ENCODE peak calls at places on chromosome 15, in seven cellular contexts. A is IMR-90, Z is A673, D is ovary, X is body of pancreas, V is AG04450, Q is lower lobe of right lung. P is an unnamed sample.

GRCh38 chr15:61033938-61034792 is 194.9 kb downstream of the RORA start:
- DNase-seq in D (no peak), Z (no peak), X (no peak), A (peak; percentile 7), V (no peak), Q (no peak), P (no peak)

GRCh38 chr15:73265536-73266153 is 103.1 kb downstream of the HCN4 start:
- DNase-seq in A (peak; percentile 43), D (peak; percentile 41), V (peak; percentile 6), Q (no peak), Z (peak; percentile 76), X (peak; percentile 45), P (peak; percentile 23)

GRCh38 chr15:62450061-62450460 is 285.0 kb upstream of the C2CD4B start:
- DNase-seq in A (no peak), X (no peak), Z (no peak), Q (no peak), D (no peak), V (no peak), P (no peak)

GRCh38 chr15:68106656-68107055 is 52.5 kb downstream of the PIAS1 start:
- DNase-seq in V (no peak), X (no peak), Z (peak; percentile 25), A (peak; percentile 56), D (no peak), Q (no peak), P (no peak)

GRCh38 chr15:69000091-69000490 is 14.4 kb upstream of the NOX5 start:
- DNase-seq in X (no peak), Q (no peak), V (no peak), A (no peak), D (no peak), Z (no peak), P (no peak)

GRCh38 chr15:95872366-95872771 is 458.1 kb upstream of the NR2F2 start:
- DNase-seq in V (peak; percentile 33), X (no peak), D (no peak), Z (no peak), Q (no peak), A (peak; percentile 82), P (no peak)

GRCh38 chr15:39588531-39589192 is 7.8 kb downstream of the THBS1 start:
- DNase-seq in A (peak; percentile 44), X (no peak), Z (no peak), Q (no peak), D (no peak), V (no peak), P (no peak)

GRCh38 chr15:38176696-38177095 is 75.9 kb upstream of the SPRED1 start:
- DNase-seq in D (no peak), Z (no peak), Q (no peak), A (no peak), X (no peak), V (no peak), P (no peak)

GRCh38 chr15:68619303-68619698 is 40.5 kb downstream of the CORO2B start:
- DNase-seq in X (no peak), V (no peak), Z (no peak), Q (no peak), A (no peak), D (no peak), P (no peak)

GRCh38 chr15:60706145-60706544 is 227.2 kb upstream of the ICE2 start:
- DNase-seq in D (no peak), V (no peak), Z (no peak), X (no peak), A (no peak), Q (no peak), P (no peak)

GRCh38 chr15:57896114-57896513 is 169.4 kb downstream of the ALDH1A2 start:
- DNase-seq in A (no peak), Z (no peak), V (no peak), Q (no peak), X (no peak), D (no peak), P (no peak)

DNA sequence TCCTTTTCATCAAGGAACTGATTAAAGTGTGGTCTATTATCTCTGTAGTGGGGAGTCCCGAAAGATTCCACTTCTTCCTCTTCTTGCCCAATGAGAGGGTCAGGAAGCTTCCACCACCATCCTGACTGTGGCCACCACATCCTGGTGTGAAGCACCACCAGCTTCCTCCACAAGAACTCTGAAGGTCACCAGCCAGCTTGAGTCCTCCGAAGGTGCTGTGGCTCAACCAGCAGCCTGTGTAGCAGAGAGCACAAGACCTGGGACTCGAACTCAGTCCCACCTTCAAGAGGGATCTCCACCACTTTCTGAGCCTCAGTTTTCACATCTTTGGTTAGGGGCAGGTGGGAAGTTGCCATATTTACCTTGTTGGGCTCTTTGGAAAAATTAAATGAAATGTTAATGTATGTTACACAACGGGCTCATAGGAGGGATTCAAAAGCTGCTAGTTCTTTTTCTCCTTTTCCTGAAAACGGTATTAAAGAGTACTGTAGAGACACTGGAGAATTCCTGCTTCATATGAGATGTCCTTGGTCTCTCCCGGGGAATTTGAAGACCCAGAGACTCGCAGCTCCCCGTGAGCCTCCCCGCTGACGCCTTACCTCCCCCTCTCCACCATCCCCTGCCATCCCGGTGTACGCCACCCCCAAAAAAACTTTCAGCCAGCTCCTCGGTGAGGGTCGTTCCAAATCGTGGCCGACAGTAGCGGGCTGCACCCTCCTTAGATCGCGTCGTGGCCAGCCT is 816 bp upstream of the ACAN start:
- DNase-seq in Q (no peak), X (no peak), V (no peak), D (no peak), Z (no peak), A (no peak), P (no peak)
- H3K27me3 ChIP-seq in Q (peaks cover 71% of the 10 kb centered on the region), X (no peaks in the 10 kb centered on the region), V (peaks cover 47% of the 10 kb centered on the region), D (no peaks in the 10 kb centered on the region), Z (peaks cover 96% of the 10 kb centered on the region), A (peaks cover 44% of the 10 kb centered on the region), P (peaks cover 65% of the 10 kb centered on the region)

GRCh38 chr15:74928771-74929198 is 9.1 kb downstream of the COX5A start:
- DNase-seq in X (no peak), D (no peak), A (no peak), V (no peak), Z (no peak), Q (no peak), P (no peak)
- H3K27ac ChIP-seq in X (no peak overlapping the region), D (no peak overlapping the region), A (no peak overlapping the region), V (no peak overlapping the region), Z (no peak overlapping the region), Q (no peak overlapping the region), P (no peak overlapping the region)

GRCh38 chr15:74957301-74958035 is 896 bp upstream of the RPP25 start:
- DNase-seq in Q (peak; percentile 78), D (no peak), V (no peak), Z (peak; percentile 63), X (no peak), A (no peak), P (peak; percentile 35)
- H3K27me3 ChIP-seq in Q (no peaks in the 10 kb centered on the region), D (no peaks in the 10 kb centered on the region), V (peaks cover 47% of the 10 kb centered on the region), Z (no peaks in the 10 kb centered on the region), X (no peaks in the 10 kb centered on the region), A (peaks cover 44% of the 10 kb centered on the region), P (peaks cover 5% of the 10 kb centered on the region)

GRCh38 chr15:46450810-46451182 is 816.0 kb downstream of the SQOR start:
- DNase-seq in Q (no peak), A (no peak), D (no peak), Z (no peak), X (no peak), V (no peak), P (no peak)

GRCh38 chr15:46461416-46461815 is 826.6 kb downstream of the SQOR start:
- DNase-seq in X (no peak), Z (peak; percentile 28), Q (no peak), V (no peak), D (no peak), A (no peak), P (no peak)

GRCh38 chr15:46452297-46452820 is 817.5 kb downstream of the SQOR start:
- DNase-seq in Q (no peak), D (no peak), V (no peak), A (no peak), Z (no peak), X (no peak), P (no peak)

GRCh38 chr15:46460426-46460825 is 825.6 kb downstream of the SQOR start:
- DNase-seq in A (no peak), Z (no peak), X (no peak), V (no peak), Q (no peak), D (no peak), P (no peak)

GRCh38 chr15:46456431-46456830 is 821.6 kb downstream of the SQOR start:
- DNase-seq in Q (no peak), Z (no peak), X (no peak), A (no peak), V (no peak), D (no peak), P (no peak)
- H3K27ac ChIP-seq in Q (no peak overlapping the region), Z (no peak overlapping the region), X (no peak overlapping the region), A (no peak overlapping the region), V (no peak overlapping the region), D (no peak overlapping the region), P (no peak overlapping the region)

DNA sequence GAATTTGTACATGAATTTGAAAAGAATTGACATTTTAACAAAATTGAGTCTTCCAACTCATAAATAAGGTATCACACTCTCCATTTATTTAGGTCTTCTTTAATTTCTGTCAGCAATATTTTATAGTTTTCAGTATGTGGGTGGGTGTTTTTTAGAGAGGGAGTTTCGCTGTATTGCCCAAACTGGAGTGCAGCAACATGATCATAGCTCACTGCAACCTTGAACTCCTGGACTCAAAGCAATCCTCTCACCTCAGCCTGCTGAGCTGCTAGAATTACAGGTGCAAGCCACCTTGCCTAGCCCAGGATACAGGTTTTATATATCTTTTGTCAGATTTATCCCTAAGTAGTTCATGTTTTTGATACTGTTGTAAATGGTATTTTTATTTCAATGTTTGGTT is 4.6 kb downstream of the WDR93 start:
- DNase-seq in A (no peak), X (no peak), Z (no peak), V (no peak), D (no peak), Q (no peak), P (no peak)
- H3K27me3 ChIP-seq in A (peaks cover 12% of the 10 kb centered on the region), X (no peaks in the 10 kb centered on the region), Z (peaks cover 3% of the 10 kb centered on the region), V (peaks cover 5% of the 10 kb centered on the region), D (no peaks in the 10 kb centered on the region), Q (no peaks in the 10 kb centered on the region), P (peaks cover 4% of the 10 kb centered on the region)